ENCODE peak calls at places on chromosome 19, in five cellular contexts. A is pulmonary artery endothelial cell, M is fibroblast of mammary gland, K is Daoy, Q is NCI-H1092. G is an unnamed sample.

GRCh38 chr19:35260694-35261304 is 8.0 kb upstream of the USF2 start:
- DNase-seq in K (no peak), M (no peak), Q (no peak), A (no peak), G (no peak)

GRCh38 chr19:1863308-1863637 is at the start of gene KLF16:
- DNase-seq in M (no peak), A (no peak), Q (no peak), K (no peak), G (no peak)

GRCh38 chr19:4580021-4580901 is 20.8 kb upstream of the SEMA6B start:
- DNase-seq in Q (no peak), K (no peak), M (no peak), A (no peak), G (no peak)

GRCh38 chr19:52237771-52238400 is 31.5 kb upstream of the ZNF766 start:
- DNase-seq in M (peak; percentile 66), A (peak; percentile 8), Q (no peak), K (peak; percentile 55), G (peak; percentile 31)

GRCh38 chr19:19485161-19485997 is 30.0 kb downstream of the TSSK6 start:
- DNase-seq in A (no peak), K (no peak), Q (no peak), M (peak; percentile 45), G (no peak)

GRCh38 chr19:40717325-40717879 is 490 bp downstream of the ITPKC start:
- DNase-seq in M (peak; percentile 39), K (no peak), A (no peak), Q (no peak), G (no peak)

GRCh38 chr19:48812094-48812929 is 1.5 kb upstream of the BCAT2 start:
- DNase-seq in Q (peak; percentile 55), M (peak; percentile 59), K (peak; percentile 84), A (no peak), G (peak; percentile 54)

GRCh38 chr19:3176715-3177501 is 1.7 kb upstream of the S1PR4 start:
- DNase-seq in Q (no peak), M (peak; percentile 65), A (no peak), K (peak; percentile 92), G (peak; percentile 59)

GRCh38 chr19:33718668-33719259 is 77.9 kb upstream of the KCTD15 start:
- DNase-seq in M (no peak), Q (no peak), K (no peak), A (no peak), G (no peak)

GRCh38 chr19:34844254-34844653 is 71.2 kb upstream of the ZNF599 start:
- DNase-seq in Q (no peak), K (no peak), A (no peak), M (no peak), G (no peak)

GRCh38 chr19:4144666-4145261 is 8.7 kb upstream of the CREB3L3 start:
- DNase-seq in A (no peak), M (peak; percentile 63), K (peak; percentile 64), Q (no peak), G (no peak)

GRCh38 chr19:44851427-44851826 is 5.3 kb downstream of the NECTIN2 start:
- DNase-seq in Q (no peak), M (no peak), K (no peak), A (no peak), G (no peak)

GRCh38 chr19:9883231-9883758 is 48.2 kb downstream of the PIN1 start:
- DNase-seq in M (no peak), K (peak; percentile 21), A (no peak), Q (peak; percentile 87), G (no peak)

GRCh38 chr19:41307090-41307875 is 2.7 kb upstream of the CCDC97 start:
- DNase-seq in M (no peak), K (no peak), A (no peak), Q (no peak), G (no peak)

GRCh38 chr19:35306473-35307246 is 14.7 kb downstream of the MAG start:
- DNase-seq in K (no peak), Q (no peak), A (no peak), M (no peak), G (no peak)

GRCh38 chr19:17460372-17461230 is at the start of gene NXNL1:
- DNase-seq in A (no peak), M (no peak), Q (no peak), K (no peak), G (no peak)

GRCh38 chr19:47494729-47495128 is 10.7 kb upstream of the KPTN start:
- DNase-seq in K (no peak), Q (peak; percentile 46), M (no peak), A (no peak), G (no peak)

GRCh38 chr19:34504273-34504808 is 22.8 kb downstream of the WTIP start:
- DNase-seq in K (no peak), Q (no peak), M (no peak), A (no peak), G (no peak)

GRCh38 chr19:58558623-58559274 is 338 bp upstream of the UBE2M start:
- DNase-seq in Q (no peak), K (peak; percentile 100), A (peak; percentile 89), M (peak; percentile 98), G (peak; percentile 99)

GRCh38 chr19:47547175-47547574 is 25.8 kb downstream of the ZNF541 start:
- DNase-seq in Q (no peak), K (no peak), A (no peak), M (no peak), G (no peak)

GRCh38 chr19:2853015-2853606 is 11.8 kb downstream of the ZNF555 start:
- DNase-seq in Q (no peak), M (no peak), A (no peak), K (no peak), G (no peak)